ENCODE peak calls at places on chromosomes 1 and 21, in ten cellular contexts. One of them, this sample, is unnamed.

GRCh38 chr1:173997796-173998195 is 24.4 kb downstream of the RC3H1 start:
- DNase-seq in sigmoid colon: no peak
- DNase-seq in PC-9: no peak
- DNase-seq in H9: no peak
- DNase-seq in left ventricle myocardium inferior: no peak
- DNase-seq in neural crest cell: no peak
- DNase-seq in mammary epithelial cell: no peak
- DNase-seq in Calu3: no peak
- DNase-seq in tibial artery: no peak
- DNase-seq in progenitor cell of endocrine pancreas: no peak
- DNase-seq in this sample: no peak

GRCh38 chr1:68057050-68057449 is 6.6 kb upstream of the DIRAS3 start:
- DNase-seq in sigmoid colon: no peak
- DNase-seq in PC-9: no peak
- DNase-seq in H9: no peak
- DNase-seq in left ventricle myocardium inferior: no peak
- DNase-seq in neural crest cell: no peak
- DNase-seq in mammary epithelial cell: no peak
- DNase-seq in Calu3: no peak
- DNase-seq in tibial artery: no peak
- DNase-seq in progenitor cell of endocrine pancreas: no peak
- DNase-seq in this sample: no peak

GRCh38 chr1:52911541-52911940 is 10.0 kb downstream of the ECHDC2 start:
- DNase-seq in sigmoid colon: no peak
- DNase-seq in PC-9: no peak
- DNase-seq in H9: no peak
- DNase-seq in left ventricle myocardium inferior: no peak
- DNase-seq in neural crest cell: no peak
- DNase-seq in mammary epithelial cell: no peak
- DNase-seq in Calu3: no peak
- DNase-seq in tibial artery: no peak
- DNase-seq in progenitor cell of endocrine pancreas: no peak
- DNase-seq in this sample: no peak

GRCh38 chr1:28067523-28068090 is 20.8 kb downstream of the EYA3 start:
- DNase-seq in sigmoid colon: no peak
- DNase-seq in PC-9: no peak
- DNase-seq in H9: no peak
- DNase-seq in left ventricle myocardium inferior: no peak
- DNase-seq in neural crest cell: no peak
- DNase-seq in mammary epithelial cell: no peak
- DNase-seq in Calu3: no peak
- DNase-seq in tibial artery: no peak
- DNase-seq in progenitor cell of endocrine pancreas: no peak
- DNase-seq in this sample: no peak

GRCh38 chr1:29912413-29912812 is 676.1 kb downstream of the PTPRU start:
- DNase-seq in sigmoid colon: peak
- DNase-seq in PC-9: peak
- DNase-seq in H9: no peak
- DNase-seq in left ventricle myocardium inferior: no peak
- DNase-seq in neural crest cell: no peak
- DNase-seq in mammary epithelial cell: peak
- DNase-seq in Calu3: peak
- DNase-seq in tibial artery: no peak
- DNase-seq in progenitor cell of endocrine pancreas: no peak
- DNase-seq in this sample: no peak

GRCh38 chr1:150683914-150684313 is 13.0 kb downstream of the GOLPH3L start:
- DNase-seq in sigmoid colon: no peak
- DNase-seq in PC-9: no peak
- DNase-seq in H9: no peak
- DNase-seq in left ventricle myocardium inferior: no peak
- DNase-seq in neural crest cell: no peak
- DNase-seq in mammary epithelial cell: no peak
- DNase-seq in Calu3: no peak
- DNase-seq in tibial artery: no peak
- DNase-seq in progenitor cell of endocrine pancreas: no peak
- DNase-seq in this sample: no peak

GRCh38 chr1:96918406-96918805 is 196.8 kb downstream of the PTBP2 start:
- DNase-seq in sigmoid colon: no peak
- DNase-seq in PC-9: no peak
- DNase-seq in H9: no peak
- DNase-seq in left ventricle myocardium inferior: no peak
- DNase-seq in neural crest cell: no peak
- DNase-seq in mammary epithelial cell: peak
- DNase-seq in Calu3: no peak
- DNase-seq in tibial artery: no peak
- DNase-seq in progenitor cell of endocrine pancreas: no peak
- DNase-seq in this sample: no peak

GRCh38 chr1:202967684-202968281 is 726 bp upstream of the CYB5R1 start:
- DNase-seq in sigmoid colon: no peak
- DNase-seq in PC-9: no peak
- DNase-seq in H9: no peak
- DNase-seq in left ventricle myocardium inferior: no peak
- DNase-seq in neural crest cell: no peak
- DNase-seq in mammary epithelial cell: no peak
- DNase-seq in Calu3: no peak
- DNase-seq in tibial artery: no peak
- DNase-seq in progenitor cell of endocrine pancreas: no peak
- DNase-seq in this sample: no peak

GRCh38 chr1:79355073-79355472 is 348.5 kb upstream of the ADGRL4 start:
- DNase-seq in sigmoid colon: no peak
- DNase-seq in PC-9: no peak
- DNase-seq in H9: no peak
- DNase-seq in left ventricle myocardium inferior: no peak
- DNase-seq in neural crest cell: no peak
- DNase-seq in mammary epithelial cell: peak
- DNase-seq in Calu3: no peak
- DNase-seq in tibial artery: no peak
- DNase-seq in progenitor cell of endocrine pancreas: no peak
- DNase-seq in this sample: no peak

GRCh38 chr1:233520510-233521191 is 93.3 kb upstream of the KCNK1 start:
- DNase-seq in sigmoid colon: no peak
- DNase-seq in PC-9: peak
- DNase-seq in H9: no peak
- DNase-seq in left ventricle myocardium inferior: no peak
- DNase-seq in neural crest cell: no peak
- DNase-seq in mammary epithelial cell: peak
- DNase-seq in Calu3: peak
- DNase-seq in tibial artery: no peak
- DNase-seq in progenitor cell of endocrine pancreas: no peak
- DNase-seq in this sample: no peak

GRCh38 chr1:211469938-211470529 is 21.9 kb downstream of the RD3 start:
- DNase-seq in sigmoid colon: peak
- DNase-seq in PC-9: peak
- DNase-seq in H9: peak
- DNase-seq in left ventricle myocardium inferior: peak
- DNase-seq in neural crest cell: peak
- DNase-seq in mammary epithelial cell: peak
- DNase-seq in Calu3: peak
- DNase-seq in tibial artery: peak
- DNase-seq in progenitor cell of endocrine pancreas: peak
- DNase-seq in this sample: peak

GRCh38 chr1:185244015-185244747 is 72.9 kb downstream of the IVNS1ABP start:
- DNase-seq in sigmoid colon: no peak
- DNase-seq in PC-9: no peak
- DNase-seq in H9: no peak
- DNase-seq in left ventricle myocardium inferior: no peak
- DNase-seq in neural crest cell: no peak
- DNase-seq in mammary epithelial cell: peak
- DNase-seq in Calu3: peak
- DNase-seq in tibial artery: no peak
- DNase-seq in progenitor cell of endocrine pancreas: no peak
- DNase-seq in this sample: no peak

GRCh38 chr1:184210822-184211221 is 159.3 kb downstream of the TSEN15 start:
- DNase-seq in sigmoid colon: no peak
- DNase-seq in PC-9: no peak
- DNase-seq in H9: no peak
- DNase-seq in left ventricle myocardium inferior: no peak
- DNase-seq in neural crest cell: no peak
- DNase-seq in mammary epithelial cell: no peak
- DNase-seq in Calu3: no peak
- DNase-seq in tibial artery: no peak
- DNase-seq in progenitor cell of endocrine pancreas: no peak
- DNase-seq in this sample: no peak
- TF ChIP-seq CTCF in sigmoid colon: no peak
- TF ChIP-seq CTCF in PC-9: no peak
- TF ChIP-seq CTCF in H9: peak
- TF ChIP-seq CTCF in left ventricle myocardium inferior: no peak
- TF ChIP-seq CTCF in neural crest cell: no peak
- TF ChIP-seq CTCF in mammary epithelial cell: no peak
- TF ChIP-seq CTCF in Calu3: no peak
- TF ChIP-seq CTCF in tibial artery: no peak
- TF ChIP-seq CTCF in progenitor cell of endocrine pancreas: no peak
- TF ChIP-seq CTCF in this sample: peak

DNA sequence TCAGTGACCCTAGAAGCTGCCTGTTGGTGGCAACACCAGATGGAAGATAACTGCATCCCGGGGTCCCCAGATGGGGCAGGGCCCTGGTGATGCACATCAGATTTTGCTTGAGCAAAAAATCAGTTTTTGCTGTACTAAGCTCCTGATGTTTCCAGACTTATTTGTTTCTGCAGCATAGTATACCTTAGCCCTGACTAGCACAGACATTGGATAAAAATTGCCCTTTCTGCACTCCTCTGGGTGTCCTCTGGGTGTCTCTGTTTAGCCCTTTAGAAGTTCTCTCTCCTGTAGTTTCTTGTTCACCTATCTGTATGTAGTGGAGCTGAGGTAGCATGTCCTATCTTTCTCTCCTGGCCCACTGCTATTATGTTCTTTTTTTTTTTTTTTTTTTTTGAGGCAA is 30.3 kb upstream of the PLA2G2C start:
- DNase-seq in sigmoid colon: no peak
- DNase-seq in PC-9: no peak
- DNase-seq in H9: no peak
- DNase-seq in left ventricle myocardium inferior: no peak
- DNase-seq in neural crest cell: no peak
- DNase-seq in mammary epithelial cell: peak
- DNase-seq in Calu3: no peak
- DNase-seq in tibial artery: no peak
- DNase-seq in progenitor cell of endocrine pancreas: no peak
- DNase-seq in this sample: no peak
- TF ChIP-seq CTCF in sigmoid colon: no peak
- TF ChIP-seq CTCF in PC-9: peak
- TF ChIP-seq CTCF in H9: peak
- TF ChIP-seq CTCF in left ventricle myocardium inferior: peak
- TF ChIP-seq CTCF in neural crest cell: peak
- TF ChIP-seq CTCF in mammary epithelial cell: peak
- TF ChIP-seq CTCF in Calu3: no peak
- TF ChIP-seq CTCF in tibial artery: no peak
- TF ChIP-seq CTCF in progenitor cell of endocrine pancreas: peak
- TF ChIP-seq CTCF in this sample: peak

DNA sequence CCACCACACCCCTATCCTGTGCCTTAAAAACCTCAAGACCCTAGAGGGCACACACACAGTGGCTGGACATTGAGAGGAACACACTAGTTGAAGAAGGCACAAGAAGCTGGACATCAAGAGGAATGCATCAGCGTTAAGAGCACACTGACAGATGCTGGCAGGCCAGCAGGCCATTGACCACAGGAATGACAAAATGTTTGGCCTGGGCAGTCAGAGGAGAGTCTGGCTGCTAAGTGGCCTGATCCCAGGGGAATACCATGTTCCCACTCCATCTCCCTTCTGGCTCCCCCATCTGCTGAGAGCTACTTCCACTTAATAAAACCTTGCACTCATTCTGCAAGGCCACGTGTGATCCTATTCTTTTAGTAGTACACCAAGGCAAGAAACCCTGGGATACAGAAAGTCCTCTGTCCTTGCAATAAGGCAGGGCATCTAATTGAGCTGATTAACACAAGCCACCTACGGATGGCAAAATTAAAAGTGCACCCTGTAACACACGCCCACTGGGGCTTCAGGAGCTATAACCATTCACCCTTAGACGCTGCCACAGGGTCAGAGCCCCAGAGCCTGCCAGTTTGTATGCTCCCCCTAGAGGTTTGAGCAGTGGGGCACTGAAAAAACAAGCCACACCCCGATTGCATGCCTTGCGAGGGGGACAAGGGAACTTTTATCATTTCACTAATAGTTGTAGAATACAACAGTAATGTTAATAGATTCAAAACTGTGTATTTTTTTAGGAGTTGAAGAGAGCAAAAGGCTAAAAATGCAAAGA is 1216.1 kb upstream of the NCAM2 start:
- DNase-seq in sigmoid colon: no peak
- DNase-seq in PC-9: no peak
- DNase-seq in H9: peak
- DNase-seq in left ventricle myocardium inferior: no peak
- DNase-seq in neural crest cell: no peak
- DNase-seq in mammary epithelial cell: no peak
- DNase-seq in Calu3: no peak
- DNase-seq in tibial artery: no peak
- DNase-seq in progenitor cell of endocrine pancreas: no peak
- DNase-seq in this sample: peak
- TF ChIP-seq CTCF in sigmoid colon: no peak
- TF ChIP-seq CTCF in PC-9: no peak
- TF ChIP-seq CTCF in H9: peak
- TF ChIP-seq CTCF in left ventricle myocardium inferior: no peak
- TF ChIP-seq CTCF in neural crest cell: no peak
- TF ChIP-seq CTCF in mammary epithelial cell: no peak
- TF ChIP-seq CTCF in Calu3: no peak
- TF ChIP-seq CTCF in tibial artery: no peak
- TF ChIP-seq CTCF in progenitor cell of endocrine pancreas: no peak
- TF ChIP-seq CTCF in this sample: peak

GRCh38 chr1:156026588-156026987 is 5.8 kb upstream of the SSR2 start:
- DNase-seq in sigmoid colon: no peak
- DNase-seq in PC-9: no peak
- DNase-seq in H9: no peak
- DNase-seq in left ventricle myocardium inferior: no peak
- DNase-seq in neural crest cell: no peak
- DNase-seq in mammary epithelial cell: no peak
- DNase-seq in Calu3: no peak
- DNase-seq in tibial artery: no peak
- DNase-seq in progenitor cell of endocrine pancreas: no peak
- DNase-seq in this sample: no peak

GRCh38 chr1:156021954-156022353 is 1.2 kb upstream of the SSR2 start:
- DNase-seq in sigmoid colon: no peak
- DNase-seq in PC-9: no peak
- DNase-seq in H9: no peak
- DNase-seq in left ventricle myocardium inferior: no peak
- DNase-seq in neural crest cell: no peak
- DNase-seq in mammary epithelial cell: no peak
- DNase-seq in Calu3: no peak
- DNase-seq in tibial artery: no peak
- DNase-seq in progenitor cell of endocrine pancreas: no peak
- DNase-seq in this sample: no peak

GRCh38 chr1:156020293-156021086 is at the start of gene SSR2:
- DNase-seq in sigmoid colon: peak
- DNase-seq in PC-9: peak
- DNase-seq in H9: peak
- DNase-seq in left ventricle myocardium inferior: peak
- DNase-seq in neural crest cell: peak
- DNase-seq in mammary epithelial cell: peak
- DNase-seq in Calu3: peak
- DNase-seq in tibial artery: peak
- DNase-seq in progenitor cell of endocrine pancreas: peak
- DNase-seq in this sample: peak

GRCh38 chr1:156021087-156021416 is 301 bp upstream of the SSR2 start:
- DNase-seq in sigmoid colon: no peak
- DNase-seq in PC-9: no peak
- DNase-seq in H9: no peak
- DNase-seq in left ventricle myocardium inferior: no peak
- DNase-seq in neural crest cell: no peak
- DNase-seq in mammary epithelial cell: no peak
- DNase-seq in Calu3: no peak
- DNase-seq in tibial artery: no peak
- DNase-seq in progenitor cell of endocrine pancreas: no peak
- DNase-seq in this sample: no peak

GRCh38 chr1:156025873-156026272 is 5.1 kb upstream of the SSR2 start:
- DNase-seq in sigmoid colon: no peak
- DNase-seq in PC-9: no peak
- DNase-seq in H9: peak
- DNase-seq in left ventricle myocardium inferior: no peak
- DNase-seq in neural crest cell: peak
- DNase-seq in mammary epithelial cell: no peak
- DNase-seq in Calu3: peak
- DNase-seq in tibial artery: no peak
- DNase-seq in progenitor cell of endocrine pancreas: peak
- DNase-seq in this sample: peak
- TF ChIP-seq CTCF in sigmoid colon: no peak
- TF ChIP-seq CTCF in PC-9: peak
- TF ChIP-seq CTCF in H9: peak
- TF ChIP-seq CTCF in left ventricle myocardium inferior: peak
- TF ChIP-seq CTCF in neural crest cell: peak
- TF ChIP-seq CTCF in mammary epithelial cell: peak
- TF ChIP-seq CTCF in Calu3: peak
- TF ChIP-seq CTCF in tibial artery: no peak
- TF ChIP-seq CTCF in progenitor cell of endocrine pancreas: peak
- TF ChIP-seq CTCF in this sample: peak

This sample was measured in glutamatergic neuron.